ENCODE peak calls at places on chromosomes 7 and 10, in six cellular contexts. W is mesendoderm, V is IMR-90, I is fibroblast of lung, X is neuronal stem cell, T is H9. O is an unnamed sample.

GRCh38 chr7:21806388-21806787 is 139.3 kb downstream of the CDCA7L start:
- DNase-seq in I (no peak), W (no peak), X (no peak), V (no peak), T (no peak), O (no peak)

GRCh38 chr7:154857728-154858681 is 144.9 kb downstream of the PAXIP1 start:
- DNase-seq in W (peak), X (no peak), I (no peak), T (peak), V (no peak), O (no peak)

GRCh38 chr7:94375713-94376112 is 19.0 kb upstream of the COL1A2 start:
- DNase-seq in T (no peak), X (no peak), W (peak), I (peak), V (peak), O (peak)

GRCh38 chr7:33886100-33886623 is 19.2 kb upstream of the BMPER start:
- DNase-seq in W (peak), V (peak), X (no peak), I (no peak), T (peak), O (no peak)

GRCh38 chr10:14394179-14394578 is 63.5 kb upstream of the FRMD4A start:
- DNase-seq in I (no peak), X (no peak), T (no peak), V (no peak), W (no peak), O (no peak)

GRCh38 chr10:100104300-100104699 is 22.6 kb upstream of the CPN1 start:
- DNase-seq in T (no peak), I (no peak), X (no peak), V (no peak), W (no peak), O (peak)

GRCh38 chr10:28570598-28570997 is 37.7 kb downstream of the WAC start:
- DNase-seq in X (no peak), W (no peak), I (no peak), V (no peak), T (no peak), O (no peak)

GRCh38 chr7:51029586-51030230 is 247.0 kb upstream of the GRB10 start:
- DNase-seq in I (peak), T (no peak), V (peak), W (no peak), X (no peak), O (peak)

GRCh38 chr10:100741386-100742066 is 3.9 kb upstream of the PAX2 start:
- DNase-seq in V (no peak), X (no peak), I (no peak), T (no peak), W (peak), O (no peak)

GRCh38 chr10:20105236-20105635 is 289.0 kb downstream of the PLXDC2 start:
- DNase-seq in I (peak), W (no peak), V (peak), X (no peak), T (no peak), O (no peak)

GRCh38 chr10:7484456-7485266 is 73.8 kb upstream of the SFMBT2 start:
- DNase-seq in I (no peak), V (no peak), T (no peak), X (no peak), W (peak), O (no peak)

GRCh38 chr7:125423444-125424155 is 494.0 kb upstream of the POT1 start:
- DNase-seq in I (peak), T (no peak), W (no peak), V (no peak), X (no peak), O (peak)

GRCh38 chr10:8402469-8403074 is 348.1 kb downstream of the GATA3 start:
- DNase-seq in V (no peak), T (no peak), X (no peak), I (no peak), W (no peak), O (no peak)

DNA sequence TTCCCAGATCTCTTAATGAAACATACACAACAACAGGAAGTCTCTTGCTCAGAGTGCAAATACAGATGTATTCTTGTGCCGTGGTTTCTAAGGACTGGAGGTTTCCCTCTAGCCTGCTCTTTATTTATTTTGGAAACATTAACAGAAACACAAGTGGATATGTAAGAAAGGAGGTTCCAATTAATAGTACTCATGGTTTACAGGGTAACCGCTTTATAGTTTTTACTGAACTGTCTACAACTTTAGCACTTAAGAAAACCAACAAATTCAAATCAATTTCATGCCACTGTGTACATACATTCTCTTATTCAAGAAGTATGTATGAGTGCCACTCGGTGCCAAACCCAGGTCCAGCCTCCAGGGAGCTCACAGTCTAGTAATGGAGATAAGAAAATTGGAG is 175.9 kb upstream of the AKR1E2 start:
- DNase-seq in I (peak), W (no peak), X (no peak), T (no peak), V (peak), O (no peak)
- H3K27ac ChIP-seq in I (peak), W (no peak), X (no peak), T (no peak), V (no peak), O (no peak)

GRCh38 chr10:121577568-121577967 is 20.7 kb downstream of the FGFR2 start:
- DNase-seq in V (no peak), X (no peak), T (no peak), W (peak), I (no peak), O (no peak)

GRCh38 chr10:121578298-121578697 is 19.9 kb downstream of the FGFR2 start:
- DNase-seq in X (no peak), T (no peak), I (no peak), W (no peak), V (no peak), O (no peak)

GRCh38 chr10:121574519-121575170 is 23.6 kb downstream of the FGFR2 start:
- DNase-seq in I (no peak), X (no peak), T (no peak), W (no peak), V (no peak), O (peak)

GRCh38 chr10:121573541-121573941 is 24.7 kb downstream of the FGFR2 start:
- DNase-seq in T (no peak), V (no peak), W (no peak), X (no peak), I (no peak), O (peak)

GRCh38 chr10:121576139-121576538 is 22.1 kb downstream of the FGFR2 start:
- DNase-seq in X (no peak), W (no peak), V (no peak), I (no peak), T (no peak), O (no peak)
- H3K4me2 ChIP-seq in X (no peak), W (no peak), V (no peak), I (no peak), T (no peak), O (no peak)

GRCh38 chr10:131065673-131066331 is 245.7 kb downstream of the TCERG1L start:
- DNase-seq in V (no peak), T (peak), W (peak), I (no peak), X (no peak), O (no peak)
- H3K27ac ChIP-seq in V (no peak), T (no peak), W (peak), I (no peak), X (no peak), O (no peak)

DNA sequence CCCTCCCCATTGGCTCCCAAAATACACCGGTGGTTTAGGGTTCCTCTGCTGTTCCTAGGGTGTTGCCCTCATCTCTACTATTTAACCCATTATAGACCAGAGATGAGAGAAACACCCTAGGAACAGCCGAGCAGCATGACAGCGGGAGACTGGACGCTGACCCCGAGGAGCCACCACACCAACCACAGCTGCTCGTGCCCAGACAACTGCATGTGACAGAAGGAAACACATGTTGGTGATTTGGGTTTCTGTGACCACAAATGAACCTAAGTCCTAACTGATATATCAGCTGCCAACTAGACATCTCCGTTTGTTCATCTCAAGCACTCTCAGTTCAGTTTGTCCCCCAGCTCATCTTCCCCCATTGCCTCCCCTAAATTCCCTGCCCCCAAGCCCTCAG is 13.4 kb downstream of the CFAP43 start:
- DNase-seq in T (no peak), X (no peak), V (no peak), W (no peak), I (no peak), O (no peak)
- H3K4me2 ChIP-seq in T (no peak), X (no peak), V (no peak), W (no peak), I (no peak), O (no peak)

GRCh38 chr10:79104264-79104954 is 35.6 kb downstream of the ZMIZ1 start:
- DNase-seq in W (no peak), T (no peak), V (peak), X (no peak), I (peak), O (no peak)

GRCh38 chr10:79102056-79102874 is 33.5 kb downstream of the ZMIZ1 start:
- DNase-seq in W (peak), T (no peak), I (peak), V (peak), X (no peak), O (no peak)

GRCh38 chr10:79105164-79105739 is 36.5 kb downstream of the ZMIZ1 start:
- DNase-seq in X (no peak), V (no peak), I (no peak), W (no peak), T (no peak), O (no peak)

GRCh38 chr10:79103078-79103477 is 34.3 kb downstream of the ZMIZ1 start:
- DNase-seq in I (no peak), V (no peak), W (no peak), T (no peak), X (no peak), O (no peak)

DNA sequence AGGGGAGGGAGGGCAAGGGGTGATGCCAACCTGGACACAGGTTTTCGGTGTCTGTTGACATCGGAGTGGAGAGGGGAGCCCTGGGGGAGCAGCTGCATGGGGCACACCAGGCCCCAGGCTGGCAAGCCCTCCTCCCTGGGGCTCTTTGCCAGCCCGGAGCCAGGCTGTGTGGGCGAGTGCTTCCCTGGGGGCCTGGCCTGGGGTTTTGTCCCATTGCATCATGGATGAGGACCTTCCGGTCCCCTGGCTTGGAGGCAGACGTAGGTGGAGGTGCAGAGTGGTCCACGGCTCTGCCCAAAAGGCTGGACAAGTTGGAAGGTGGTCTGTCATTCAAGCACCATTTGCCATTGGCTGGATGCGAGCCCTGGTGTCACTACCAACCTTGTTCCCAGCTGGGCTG is 34.8 kb downstream of the ZMIZ1 start:
- DNase-seq in X (no peak), W (no peak), V (no peak), T (no peak), I (no peak), O (no peak)
- H3K27ac ChIP-seq in X (no peak), W (no peak), V (no peak), T (no peak), I (no peak), O (no peak)

GRCh38 chr7:91567111-91568012 is 303.1 kb downstream of the FZD1 start:
- DNase-seq in I (no peak), X (no peak), T (no peak), V (no peak), W (no peak), O (no peak)
- H3K4me2 ChIP-seq in I (no peak), X (no peak), T (no peak), V (no peak), W (no peak), O (no peak)

GRCh38 chr7:151427705-151428392 is 12.1 kb downstream of the CRYGN start:
- DNase-seq in W (no peak), I (no peak), V (no peak), X (no peak), T (no peak), O (no peak)
- H3K27ac ChIP-seq in W (peak), I (no peak), V (peak), X (peak), T (no peak), O (no peak)

O was measured in mammary epithelial cell.